ENCODE peak calls at places on chromosome 2, in six cellular contexts. One of them, this sample, is unnamed.

GRCh38 chr2:17979707-17980106 is 101.2 kb downstream of the KCNS3 start:
- DNase-seq in cardiac muscle cell: no peak
- DNase-seq in left lung: no peak
- DNase-seq in coronary artery: no peak
- DNase-seq in K562: no peak
- DNase-seq in astrocyte of the cerebellum: no peak
- DNase-seq in this sample: no peak

GRCh38 chr2:13227543-13227942 is 510.8 kb downstream of the TRIB2 start:
- DNase-seq in cardiac muscle cell: no peak
- DNase-seq in left lung: no peak
- DNase-seq in coronary artery: no peak
- DNase-seq in K562: no peak
- DNase-seq in astrocyte of the cerebellum: no peak
- DNase-seq in this sample: no peak

GRCh38 chr2:99325384-99325783 is 10.7 kb downstream of the TXNDC9 start:
- DNase-seq in cardiac muscle cell: no peak
- DNase-seq in left lung: no peak
- DNase-seq in coronary artery: no peak
- DNase-seq in K562: no peak
- DNase-seq in astrocyte of the cerebellum: no peak
- DNase-seq in this sample: no peak

GRCh38 chr2:220619525-220620267 is 952.4 kb downstream of the EPHA4 start:
- DNase-seq in cardiac muscle cell: no peak
- DNase-seq in left lung: no peak
- DNase-seq in coronary artery: no peak
- DNase-seq in K562: no peak
- DNase-seq in astrocyte of the cerebellum: peak
- DNase-seq in this sample: no peak

GRCh38 chr2:225041210-225041870 is 928 bp downstream of the DOCK10 start:
- DNase-seq in cardiac muscle cell: peak
- DNase-seq in left lung: peak
- DNase-seq in coronary artery: no peak
- DNase-seq in K562: no peak
- DNase-seq in astrocyte of the cerebellum: peak
- DNase-seq in this sample: no peak

GRCh38 chr2:163595033-163595432 is 140.8 kb downstream of the FIGN start:
- DNase-seq in cardiac muscle cell: no peak
- DNase-seq in left lung: no peak
- DNase-seq in coronary artery: no peak
- DNase-seq in K562: no peak
- DNase-seq in astrocyte of the cerebellum: no peak
- DNase-seq in this sample: no peak

GRCh38 chr2:140650825-140651224 is 1480.0 kb downstream of the LRP1B start:
- DNase-seq in cardiac muscle cell: peak
- DNase-seq in left lung: no peak
- DNase-seq in coronary artery: no peak
- DNase-seq in K562: no peak
- DNase-seq in astrocyte of the cerebellum: no peak
- DNase-seq in this sample: no peak

GRCh38 chr2:138830547-138830946 is 50.4 kb upstream of the NXPH2 start:
- DNase-seq in cardiac muscle cell: no peak
- DNase-seq in left lung: no peak
- DNase-seq in coronary artery: no peak
- DNase-seq in K562: no peak
- DNase-seq in astrocyte of the cerebellum: no peak
- DNase-seq in this sample: no peak

GRCh38 chr2:161077367-161078210 is 82.6 kb upstream of the TANK start:
- DNase-seq in cardiac muscle cell: peak
- DNase-seq in left lung: no peak
- DNase-seq in coronary artery: no peak
- DNase-seq in K562: no peak
- DNase-seq in astrocyte of the cerebellum: no peak
- DNase-seq in this sample: no peak

DNA sequence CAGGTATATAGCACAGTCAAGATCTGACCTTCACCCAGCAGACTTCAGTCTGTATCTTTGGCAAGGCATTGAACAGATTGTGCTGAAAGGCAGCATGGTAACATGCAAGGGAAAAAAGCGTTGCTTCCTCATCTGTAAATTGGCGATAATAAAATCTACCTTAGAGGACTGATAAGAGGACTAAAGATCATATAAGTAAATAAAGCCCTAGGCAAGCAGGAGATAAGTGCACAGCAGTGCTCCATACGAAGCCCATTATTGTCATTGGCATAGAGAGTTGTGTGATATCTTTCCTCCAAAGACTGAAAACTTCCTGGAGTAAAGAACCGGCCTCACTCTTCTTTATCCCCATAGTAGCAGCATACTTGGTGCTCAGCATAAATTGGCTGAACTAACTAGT is 162.6 kb downstream of the ANKRD44 start:
- DNase-seq in cardiac muscle cell: no peak
- DNase-seq in left lung: no peak
- DNase-seq in coronary artery: no peak
- DNase-seq in K562: no peak
- DNase-seq in astrocyte of the cerebellum: no peak
- DNase-seq in this sample: no peak
- TF ChIP-seq CTCF in cardiac muscle cell: no peak
- TF ChIP-seq CTCF in left lung: no peak
- TF ChIP-seq CTCF in coronary artery: no peak
- TF ChIP-seq CTCF in K562: no peak
- TF ChIP-seq CTCF in astrocyte of the cerebellum: no peak
- TF ChIP-seq CTCF in this sample: no peak

GRCh38 chr2:84515788-84516187 is 510 bp upstream of the DNAH6 start:
- DNase-seq in cardiac muscle cell: no peak
- DNase-seq in left lung: no peak
- DNase-seq in coronary artery: no peak
- DNase-seq in K562: no peak
- DNase-seq in astrocyte of the cerebellum: no peak
- DNase-seq in this sample: no peak
- H3K4me3 ChIP-seq in cardiac muscle cell: peak
- H3K4me3 ChIP-seq in left lung: peak
- H3K4me3 ChIP-seq in coronary artery: peak
- H3K4me3 ChIP-seq in K562: no peak
- H3K4me3 ChIP-seq in astrocyte of the cerebellum: peak
- H3K4me3 ChIP-seq in this sample: peak

DNA sequence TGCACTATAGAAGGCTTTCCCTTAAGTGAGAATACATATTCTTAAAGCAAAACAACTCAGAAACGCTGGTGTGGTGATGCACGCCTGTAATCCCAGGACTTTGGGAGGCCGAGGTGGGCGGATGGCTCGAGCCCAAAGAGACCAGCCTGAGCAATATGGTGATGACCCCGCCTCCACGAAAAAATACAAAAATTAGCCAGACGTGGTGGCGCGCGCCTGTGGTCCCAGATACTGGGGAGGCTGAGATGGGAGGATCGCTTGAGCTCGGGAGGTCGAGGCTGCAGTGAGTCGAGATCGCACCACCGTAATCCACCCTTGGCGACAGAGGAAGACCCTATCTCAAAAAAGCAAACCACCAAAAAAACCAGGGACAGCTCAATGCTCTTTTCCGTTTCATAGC is 750 bp upstream of the CCDC150 start:
- DNase-seq in cardiac muscle cell: no peak
- DNase-seq in left lung: no peak
- DNase-seq in coronary artery: no peak
- DNase-seq in K562: no peak
- DNase-seq in astrocyte of the cerebellum: no peak
- DNase-seq in this sample: no peak
- TF ChIP-seq CTCF in cardiac muscle cell: no peak
- TF ChIP-seq CTCF in left lung: no peak
- TF ChIP-seq CTCF in coronary artery: no peak
- TF ChIP-seq CTCF in K562: no peak
- TF ChIP-seq CTCF in astrocyte of the cerebellum: no peak
- TF ChIP-seq CTCF in this sample: no peak

DNA sequence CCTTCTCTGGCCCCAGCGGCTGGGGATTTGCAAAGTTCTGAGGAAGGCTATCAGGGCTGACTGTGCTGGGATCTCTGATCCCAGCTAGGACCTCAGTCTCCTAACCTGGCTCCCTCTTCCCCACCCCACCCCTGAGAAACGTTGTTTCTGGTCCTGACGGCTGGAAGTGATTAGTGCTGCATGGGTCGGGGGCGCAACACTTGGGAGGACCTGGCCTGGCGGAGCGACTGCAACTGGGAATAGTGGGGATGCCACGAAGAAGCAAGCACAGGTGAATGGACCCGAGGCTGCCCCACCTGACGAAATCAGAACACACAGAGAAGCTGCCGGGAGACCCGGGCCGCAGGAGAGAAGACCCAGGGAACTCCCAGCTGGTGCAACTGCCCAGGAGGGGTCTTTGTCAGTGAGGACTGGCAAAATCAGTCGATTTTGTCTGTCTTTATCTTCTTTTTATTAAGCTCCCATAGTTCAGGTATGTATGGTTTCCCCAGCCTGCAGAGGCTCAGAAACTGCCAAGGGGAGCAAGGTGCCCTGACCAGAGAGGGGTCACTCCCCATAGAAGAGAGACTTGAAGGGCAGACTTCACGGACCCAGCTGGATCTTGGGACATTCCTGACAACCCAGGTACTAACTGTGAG is 656 bp upstream of the LBX2 start:
- DNase-seq in cardiac muscle cell: no peak
- DNase-seq in left lung: peak
- DNase-seq in coronary artery: peak
- DNase-seq in K562: no peak
- DNase-seq in astrocyte of the cerebellum: no peak
- DNase-seq in this sample: no peak
- H3K4me3 ChIP-seq in cardiac muscle cell: peak
- H3K4me3 ChIP-seq in left lung: peak
- H3K4me3 ChIP-seq in coronary artery: no peak
- H3K4me3 ChIP-seq in K562: no peak
- H3K4me3 ChIP-seq in astrocyte of the cerebellum: no peak
- H3K4me3 ChIP-seq in this sample: peak

GRCh38 chr2:195664528-195664927 is 7.5 kb downstream of the SLC39A10 start:
- DNase-seq in cardiac muscle cell: peak
- DNase-seq in left lung: no peak
- DNase-seq in coronary artery: no peak
- DNase-seq in K562: no peak
- DNase-seq in astrocyte of the cerebellum: no peak
- DNase-seq in this sample: no peak
- TF ChIP-seq CTCF in cardiac muscle cell: peak
- TF ChIP-seq CTCF in left lung: no peak
- TF ChIP-seq CTCF in coronary artery: no peak
- TF ChIP-seq CTCF in K562: no peak
- TF ChIP-seq CTCF in astrocyte of the cerebellum: no peak
- TF ChIP-seq CTCF in this sample: peak

GRCh38 chr2:44940612-44941464 is 664 bp upstream of the SIX3 start:
- DNase-seq in cardiac muscle cell: no peak
- DNase-seq in left lung: no peak
- DNase-seq in coronary artery: no peak
- DNase-seq in K562: no peak
- DNase-seq in astrocyte of the cerebellum: no peak
- DNase-seq in this sample: no peak
- H3K4me3 ChIP-seq in cardiac muscle cell: no peak
- H3K4me3 ChIP-seq in left lung: no peak
- H3K4me3 ChIP-seq in coronary artery: peak
- H3K4me3 ChIP-seq in K562: no peak
- H3K4me3 ChIP-seq in astrocyte of the cerebellum: no peak
- H3K4me3 ChIP-seq in this sample: peak

DNA sequence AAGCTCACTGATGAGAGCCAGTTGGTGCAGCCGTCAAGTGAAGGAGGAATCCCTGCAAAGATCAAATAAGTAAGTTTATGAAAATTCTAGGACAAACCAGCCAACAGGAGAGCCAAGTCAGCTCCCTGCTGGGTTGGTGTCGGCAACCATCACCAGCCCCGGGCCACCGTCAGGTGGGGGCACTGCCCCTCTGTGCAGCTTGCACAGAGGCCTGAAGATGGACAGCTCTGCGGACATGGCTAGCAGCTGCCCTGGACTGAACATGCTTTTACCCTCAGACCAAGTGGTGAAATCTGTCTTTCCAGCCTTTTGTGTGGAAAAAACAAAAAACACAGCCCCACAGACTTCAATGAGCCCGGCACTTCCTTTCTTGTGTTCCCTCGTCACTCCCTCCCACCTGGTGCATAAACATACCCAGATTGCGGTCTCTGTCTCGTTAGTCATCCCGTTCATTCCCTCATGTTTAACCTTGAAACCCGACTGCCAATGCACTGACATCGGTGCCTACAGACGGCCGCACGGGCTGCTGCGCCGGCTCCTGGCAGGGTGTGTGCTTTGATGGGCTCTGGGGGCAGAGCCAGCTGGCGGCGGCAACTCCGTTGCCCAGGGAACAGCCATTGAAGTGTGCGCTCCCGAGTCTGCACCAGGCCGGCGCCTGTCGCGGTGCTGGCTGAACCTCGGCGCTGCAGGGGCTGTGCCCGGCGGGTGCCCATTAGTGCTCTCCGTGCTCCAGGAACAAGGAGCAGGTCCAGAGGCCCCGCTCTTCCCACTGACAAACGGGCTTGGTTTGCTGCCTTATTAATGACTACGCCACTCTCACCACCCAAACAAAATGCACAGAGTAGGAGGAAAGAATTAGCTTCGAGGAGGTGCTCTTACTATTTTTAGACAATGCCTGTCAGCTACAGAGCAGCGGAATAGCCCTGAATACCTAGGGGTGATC is 95.3 kb downstream of the EIPR1 start:
- DNase-seq in cardiac muscle cell: no peak
- DNase-seq in left lung: no peak
- DNase-seq in coronary artery: no peak
- DNase-seq in K562: no peak
- DNase-seq in astrocyte of the cerebellum: peak
- DNase-seq in this sample: peak
- TF ChIP-seq CTCF in cardiac muscle cell: no peak
- TF ChIP-seq CTCF in left lung: no peak
- TF ChIP-seq CTCF in coronary artery: no peak
- TF ChIP-seq CTCF in K562: no peak
- TF ChIP-seq CTCF in astrocyte of the cerebellum: no peak
- TF ChIP-seq CTCF in this sample: no peak

DNA sequence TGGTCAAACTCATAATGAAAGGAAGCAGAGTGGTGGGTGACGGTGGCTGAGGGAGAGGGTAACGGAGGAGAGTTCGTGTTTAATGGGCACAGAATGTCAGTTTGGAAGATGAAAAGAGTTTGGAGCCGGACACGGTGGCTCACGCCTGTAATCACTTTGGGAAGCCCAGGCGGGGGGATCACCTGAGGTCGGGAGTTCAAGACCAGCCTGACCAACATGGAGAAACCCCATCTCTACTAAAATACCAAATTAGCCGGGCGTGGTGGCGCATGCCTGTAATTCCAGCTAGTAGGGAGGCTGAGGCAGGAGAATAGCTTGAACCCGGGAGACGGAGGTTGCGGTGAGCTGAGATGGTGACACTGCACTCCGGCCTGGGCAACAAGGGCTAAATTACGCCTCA is 1.3 kb downstream of the MCM6 start:
- DNase-seq in cardiac muscle cell: no peak
- DNase-seq in left lung: no peak
- DNase-seq in coronary artery: no peak
- DNase-seq in K562: no peak
- DNase-seq in astrocyte of the cerebellum: no peak
- DNase-seq in this sample: no peak
- H3K4me3 ChIP-seq in cardiac muscle cell: peak
- H3K4me3 ChIP-seq in left lung: peak
- H3K4me3 ChIP-seq in coronary artery: no peak
- H3K4me3 ChIP-seq in K562: peak
- H3K4me3 ChIP-seq in astrocyte of the cerebellum: peak
- H3K4me3 ChIP-seq in this sample: peak